ENCODE peak calls at places on chromosomes 12 and 14, in six cellular contexts. One of them, this sample, is unnamed.

GRCh38 chr12:93723568-93723930 is 46.4 kb downstream of the CRADD start:
- DNase-seq in stimulated activated effector memory CD8-positive, alpha-beta T cell treated with anti-CD3 and anti-CD28 coated beads, Interleukin-12 subunit alpha, Interleukin-12 subunit beta, amount 100 ng/mL, for 72 hours: no peak
- DNase-seq in HFF-Myc: no peak
- DNase-seq in NCI-H69: no peak
- DNase-seq in NCI-H2029: no peak
- DNase-seq in HAP-1: no peak
- DNase-seq in this sample: no peak

GRCh38 chr12:118259079-118259478 is 113.6 kb downstream of the TAOK3 start:
- DNase-seq in stimulated activated effector memory CD8-positive, alpha-beta T cell treated with anti-CD3 and anti-CD28 coated beads, Interleukin-12 subunit alpha, Interleukin-12 subunit beta, amount 100 ng/mL, for 72 hours: no peak
- DNase-seq in HFF-Myc: no peak
- DNase-seq in NCI-H69: no peak
- DNase-seq in NCI-H2029: no peak
- DNase-seq in HAP-1: no peak
- DNase-seq in this sample: no peak

GRCh38 chr12:47850153-47851084 is 30.7 kb upstream of the HDAC7 start:
- DNase-seq in stimulated activated effector memory CD8-positive, alpha-beta T cell treated with anti-CD3 and anti-CD28 coated beads, Interleukin-12 subunit alpha, Interleukin-12 subunit beta, amount 100 ng/mL, for 72 hours: no peak
- DNase-seq in HFF-Myc: no peak
- DNase-seq in NCI-H69: peak
- DNase-seq in NCI-H2029: no peak
- DNase-seq in HAP-1: no peak
- DNase-seq in this sample: no peak

GRCh38 chr12:104372048-104372720 is 68.6 kb downstream of the EID3 start:
- DNase-seq in stimulated activated effector memory CD8-positive, alpha-beta T cell treated with anti-CD3 and anti-CD28 coated beads, Interleukin-12 subunit alpha, Interleukin-12 subunit beta, amount 100 ng/mL, for 72 hours: no peak
- DNase-seq in HFF-Myc: no peak
- DNase-seq in NCI-H69: no peak
- DNase-seq in NCI-H2029: no peak
- DNase-seq in HAP-1: no peak
- DNase-seq in this sample: no peak

GRCh38 chr14:63283501-63284248 is 35.1 kb downstream of the GPHB5 start:
- DNase-seq in stimulated activated effector memory CD8-positive, alpha-beta T cell treated with anti-CD3 and anti-CD28 coated beads, Interleukin-12 subunit alpha, Interleukin-12 subunit beta, amount 100 ng/mL, for 72 hours: no peak
- DNase-seq in HFF-Myc: no peak
- DNase-seq in NCI-H69: peak
- DNase-seq in NCI-H2029: no peak
- DNase-seq in HAP-1: no peak
- DNase-seq in this sample: no peak

GRCh38 chr12:121815221-121815620 is 11.4 kb downstream of the SETD1B start:
- DNase-seq in stimulated activated effector memory CD8-positive, alpha-beta T cell treated with anti-CD3 and anti-CD28 coated beads, Interleukin-12 subunit alpha, Interleukin-12 subunit beta, amount 100 ng/mL, for 72 hours: no peak
- DNase-seq in HFF-Myc: no peak
- DNase-seq in NCI-H69: no peak
- DNase-seq in NCI-H2029: no peak
- DNase-seq in HAP-1: no peak
- DNase-seq in this sample: no peak

GRCh38 chr12:57614178-57614947 is 3.1 kb downstream of the ARHGEF25 start:
- DNase-seq in stimulated activated effector memory CD8-positive, alpha-beta T cell treated with anti-CD3 and anti-CD28 coated beads, Interleukin-12 subunit alpha, Interleukin-12 subunit beta, amount 100 ng/mL, for 72 hours: no peak
- DNase-seq in HFF-Myc: no peak
- DNase-seq in NCI-H69: peak
- DNase-seq in NCI-H2029: no peak
- DNase-seq in HAP-1: no peak
- DNase-seq in this sample: no peak

GRCh38 chr12:104966677-104967076 is 8.6 kb upstream of the SLC41A2 start:
- DNase-seq in stimulated activated effector memory CD8-positive, alpha-beta T cell treated with anti-CD3 and anti-CD28 coated beads, Interleukin-12 subunit alpha, Interleukin-12 subunit beta, amount 100 ng/mL, for 72 hours: no peak
- DNase-seq in HFF-Myc: no peak
- DNase-seq in NCI-H69: no peak
- DNase-seq in NCI-H2029: no peak
- DNase-seq in HAP-1: no peak
- DNase-seq in this sample: no peak

GRCh38 chr12:104439137-104439536 is 17.6 kb upstream of the CHST11 start:
- DNase-seq in stimulated activated effector memory CD8-positive, alpha-beta T cell treated with anti-CD3 and anti-CD28 coated beads, Interleukin-12 subunit alpha, Interleukin-12 subunit beta, amount 100 ng/mL, for 72 hours: no peak
- DNase-seq in HFF-Myc: no peak
- DNase-seq in NCI-H69: peak
- DNase-seq in NCI-H2029: no peak
- DNase-seq in HAP-1: no peak
- DNase-seq in this sample: no peak

GRCh38 chr14:94748667-94749347 is 21.1 kb downstream of the GSC start:
- DNase-seq in stimulated activated effector memory CD8-positive, alpha-beta T cell treated with anti-CD3 and anti-CD28 coated beads, Interleukin-12 subunit alpha, Interleukin-12 subunit beta, amount 100 ng/mL, for 72 hours: no peak
- DNase-seq in HFF-Myc: no peak
- DNase-seq in NCI-H69: peak
- DNase-seq in NCI-H2029: no peak
- DNase-seq in HAP-1: peak
- DNase-seq in this sample: no peak

GRCh38 chr12:115611477-115611876 is 666.0 kb downstream of the MED13L start:
- DNase-seq in stimulated activated effector memory CD8-positive, alpha-beta T cell treated with anti-CD3 and anti-CD28 coated beads, Interleukin-12 subunit alpha, Interleukin-12 subunit beta, amount 100 ng/mL, for 72 hours: no peak
- DNase-seq in HFF-Myc: no peak
- DNase-seq in NCI-H69: peak
- DNase-seq in NCI-H2029: peak
- DNase-seq in HAP-1: no peak
- DNase-seq in this sample: no peak

GRCh38 chr12:116504438-116504837 is 54.7 kb upstream of the MAP1LC3B2 start:
- DNase-seq in stimulated activated effector memory CD8-positive, alpha-beta T cell treated with anti-CD3 and anti-CD28 coated beads, Interleukin-12 subunit alpha, Interleukin-12 subunit beta, amount 100 ng/mL, for 72 hours: no peak
- DNase-seq in HFF-Myc: no peak
- DNase-seq in NCI-H69: no peak
- DNase-seq in NCI-H2029: no peak
- DNase-seq in HAP-1: no peak
- DNase-seq in this sample: no peak

GRCh38 chr12:95710386-95710785 is 80.2 kb downstream of the NTN4 start:
- DNase-seq in stimulated activated effector memory CD8-positive, alpha-beta T cell treated with anti-CD3 and anti-CD28 coated beads, Interleukin-12 subunit alpha, Interleukin-12 subunit beta, amount 100 ng/mL, for 72 hours: no peak
- DNase-seq in HFF-Myc: no peak
- DNase-seq in NCI-H69: no peak
- DNase-seq in NCI-H2029: no peak
- DNase-seq in HAP-1: no peak
- DNase-seq in this sample: no peak

GRCh38 chr14:76828339-76829015 is 2.3 kb downstream of the LRRC74A start:
- DNase-seq in stimulated activated effector memory CD8-positive, alpha-beta T cell treated with anti-CD3 and anti-CD28 coated beads, Interleukin-12 subunit alpha, Interleukin-12 subunit beta, amount 100 ng/mL, for 72 hours: no peak
- DNase-seq in HFF-Myc: no peak
- DNase-seq in NCI-H69: no peak
- DNase-seq in NCI-H2029: no peak
- DNase-seq in HAP-1: no peak
- DNase-seq in this sample: no peak

GRCh38 chr12:27899151-27899661 is 73.3 kb downstream of the PTHLH start:
- DNase-seq in stimulated activated effector memory CD8-positive, alpha-beta T cell treated with anti-CD3 and anti-CD28 coated beads, Interleukin-12 subunit alpha, Interleukin-12 subunit beta, amount 100 ng/mL, for 72 hours: no peak
- DNase-seq in HFF-Myc: no peak
- DNase-seq in NCI-H69: no peak
- DNase-seq in NCI-H2029: no peak
- DNase-seq in HAP-1: no peak
- DNase-seq in this sample: no peak

GRCh38 chr14:96676161-96676560 is 121.0 kb upstream of the VRK1 start:
- DNase-seq in stimulated activated effector memory CD8-positive, alpha-beta T cell treated with anti-CD3 and anti-CD28 coated beads, Interleukin-12 subunit alpha, Interleukin-12 subunit beta, amount 100 ng/mL, for 72 hours: no peak
- DNase-seq in HFF-Myc: no peak
- DNase-seq in NCI-H69: no peak
- DNase-seq in NCI-H2029: no peak
- DNase-seq in HAP-1: no peak
- DNase-seq in this sample: no peak

GRCh38 chr12:67541625-67541991 is 106.9 kb upstream of the DYRK2 start:
- DNase-seq in stimulated activated effector memory CD8-positive, alpha-beta T cell treated with anti-CD3 and anti-CD28 coated beads, Interleukin-12 subunit alpha, Interleukin-12 subunit beta, amount 100 ng/mL, for 72 hours: no peak
- DNase-seq in HFF-Myc: no peak
- DNase-seq in NCI-H69: peak
- DNase-seq in NCI-H2029: peak
- DNase-seq in HAP-1: no peak
- DNase-seq in this sample: no peak

GRCh38 chr12:120363274-120363855 is 5.6 kb downstream of the MSI1 start:
- DNase-seq in stimulated activated effector memory CD8-positive, alpha-beta T cell treated with anti-CD3 and anti-CD28 coated beads, Interleukin-12 subunit alpha, Interleukin-12 subunit beta, amount 100 ng/mL, for 72 hours: no peak
- DNase-seq in HFF-Myc: peak
- DNase-seq in NCI-H69: peak
- DNase-seq in NCI-H2029: no peak
- DNase-seq in HAP-1: no peak
- DNase-seq in this sample: no peak

GRCh38 chr12:8065991-8066594 is at the start of gene C3AR1:
- DNase-seq in stimulated activated effector memory CD8-positive, alpha-beta T cell treated with anti-CD3 and anti-CD28 coated beads, Interleukin-12 subunit alpha, Interleukin-12 subunit beta, amount 100 ng/mL, for 72 hours: peak
- DNase-seq in HFF-Myc: peak
- DNase-seq in NCI-H69: no peak
- DNase-seq in NCI-H2029: no peak
- DNase-seq in HAP-1: no peak
- DNase-seq in this sample: no peak

GRCh38 chr12:57149309-57149900 is 2.0 kb upstream of the LRP1-AS start:
- DNase-seq in stimulated activated effector memory CD8-positive, alpha-beta T cell treated with anti-CD3 and anti-CD28 coated beads, Interleukin-12 subunit alpha, Interleukin-12 subunit beta, amount 100 ng/mL, for 72 hours: no peak
- DNase-seq in HFF-Myc: no peak
- DNase-seq in NCI-H69: no peak
- DNase-seq in NCI-H2029: no peak
- DNase-seq in HAP-1: no peak
- DNase-seq in this sample: no peak

GRCh38 chr12:93177208-93178153 is 200.2 kb upstream of the NUDT4 start:
- DNase-seq in stimulated activated effector memory CD8-positive, alpha-beta T cell treated with anti-CD3 and anti-CD28 coated beads, Interleukin-12 subunit alpha, Interleukin-12 subunit beta, amount 100 ng/mL, for 72 hours: no peak
- DNase-seq in HFF-Myc: no peak
- DNase-seq in NCI-H69: no peak
- DNase-seq in NCI-H2029: no peak
- DNase-seq in HAP-1: no peak
- DNase-seq in this sample: no peak

GRCh38 chr14:64861916-64862315 is 17.8 kb downstream of the SPTB start:
- DNase-seq in stimulated activated effector memory CD8-positive, alpha-beta T cell treated with anti-CD3 and anti-CD28 coated beads, Interleukin-12 subunit alpha, Interleukin-12 subunit beta, amount 100 ng/mL, for 72 hours: no peak
- DNase-seq in HFF-Myc: no peak
- DNase-seq in NCI-H69: no peak
- DNase-seq in NCI-H2029: no peak
- DNase-seq in HAP-1: no peak
- DNase-seq in this sample: no peak

GRCh38 chr14:57549165-57549564 is 55.5 kb upstream of the CCDC198 start:
- DNase-seq in stimulated activated effector memory CD8-positive, alpha-beta T cell treated with anti-CD3 and anti-CD28 coated beads, Interleukin-12 subunit alpha, Interleukin-12 subunit beta, amount 100 ng/mL, for 72 hours: no peak
- DNase-seq in HFF-Myc: no peak
- DNase-seq in NCI-H69: no peak
- DNase-seq in NCI-H2029: no peak
- DNase-seq in HAP-1: no peak
- DNase-seq in this sample: no peak

GRCh38 chr12:1515428-1515827 is 79.0 kb downstream of the FBXL14 start:
- DNase-seq in stimulated activated effector memory CD8-positive, alpha-beta T cell treated with anti-CD3 and anti-CD28 coated beads, Interleukin-12 subunit alpha, Interleukin-12 subunit beta, amount 100 ng/mL, for 72 hours: no peak
- DNase-seq in HFF-Myc: no peak
- DNase-seq in NCI-H69: no peak
- DNase-seq in NCI-H2029: no peak
- DNase-seq in HAP-1: no peak
- DNase-seq in this sample: no peak

GRCh38 chr14:54651649-54652048 is 84.7 kb downstream of the SAMD4A start:
- DNase-seq in stimulated activated effector memory CD8-positive, alpha-beta T cell treated with anti-CD3 and anti-CD28 coated beads, Interleukin-12 subunit alpha, Interleukin-12 subunit beta, amount 100 ng/mL, for 72 hours: no peak
- DNase-seq in HFF-Myc: no peak
- DNase-seq in NCI-H69: no peak
- DNase-seq in NCI-H2029: no peak
- DNase-seq in HAP-1: no peak
- DNase-seq in this sample: no peak

GRCh38 chr14:35991356-35991755 is 165.2 kb downstream of the BRMS1L start:
- DNase-seq in stimulated activated effector memory CD8-positive, alpha-beta T cell treated with anti-CD3 and anti-CD28 coated beads, Interleukin-12 subunit alpha, Interleukin-12 subunit beta, amount 100 ng/mL, for 72 hours: no peak
- DNase-seq in HFF-Myc: no peak
- DNase-seq in NCI-H69: peak
- DNase-seq in NCI-H2029: peak
- DNase-seq in HAP-1: no peak
- DNase-seq in this sample: no peak

GRCh38 chr12:7667025-7667575 is 1.4 kb upstream of the APOBEC1 start:
- DNase-seq in stimulated activated effector memory CD8-positive, alpha-beta T cell treated with anti-CD3 and anti-CD28 coated beads, Interleukin-12 subunit alpha, Interleukin-12 subunit beta, amount 100 ng/mL, for 72 hours: no peak
- DNase-seq in HFF-Myc: no peak
- DNase-seq in NCI-H69: no peak
- DNase-seq in NCI-H2029: no peak
- DNase-seq in HAP-1: no peak
- DNase-seq in this sample: no peak

GRCh38 chr12:1103632-1104031 is 112.6 kb downstream of the ERC1 start:
- DNase-seq in stimulated activated effector memory CD8-positive, alpha-beta T cell treated with anti-CD3 and anti-CD28 coated beads, Interleukin-12 subunit alpha, Interleukin-12 subunit beta, amount 100 ng/mL, for 72 hours: no peak
- DNase-seq in HFF-Myc: no peak
- DNase-seq in NCI-H69: no peak
- DNase-seq in NCI-H2029: no peak
- DNase-seq in HAP-1: no peak
- DNase-seq in this sample: no peak

GRCh38 chr14:103329421-103330347 is 4.4 kb upstream of the EIF5 start:
- DNase-seq in stimulated activated effector memory CD8-positive, alpha-beta T cell treated with anti-CD3 and anti-CD28 coated beads, Interleukin-12 subunit alpha, Interleukin-12 subunit beta, amount 100 ng/mL, for 72 hours: no peak
- DNase-seq in HFF-Myc: no peak
- DNase-seq in NCI-H69: peak
- DNase-seq in NCI-H2029: peak
- DNase-seq in HAP-1: no peak
- DNase-seq in this sample: no peak

GRCh38 chr12:111503116-111503515 is 96.0 kb downstream of the ATXN2 start:
- DNase-seq in stimulated activated effector memory CD8-positive, alpha-beta T cell treated with anti-CD3 and anti-CD28 coated beads, Interleukin-12 subunit alpha, Interleukin-12 subunit beta, amount 100 ng/mL, for 72 hours: no peak
- DNase-seq in HFF-Myc: no peak
- DNase-seq in NCI-H69: peak
- DNase-seq in NCI-H2029: no peak
- DNase-seq in HAP-1: no peak
- DNase-seq in this sample: no peak

GRCh38 chr14:74302634-74303569 is at the start of gene ABCD4:
- DNase-seq in stimulated activated effector memory CD8-positive, alpha-beta T cell treated with anti-CD3 and anti-CD28 coated beads, Interleukin-12 subunit alpha, Interleukin-12 subunit beta, amount 100 ng/mL, for 72 hours: peak
- DNase-seq in HFF-Myc: peak
- DNase-seq in NCI-H69: peak
- DNase-seq in NCI-H2029: peak
- DNase-seq in HAP-1: peak
- DNase-seq in this sample: peak

GRCh38 chr12:126742326-126742725 is 1524.6 kb upstream of the TMEM132C start:
- DNase-seq in stimulated activated effector memory CD8-positive, alpha-beta T cell treated with anti-CD3 and anti-CD28 coated beads, Interleukin-12 subunit alpha, Interleukin-12 subunit beta, amount 100 ng/mL, for 72 hours: no peak
- DNase-seq in HFF-Myc: no peak
- DNase-seq in NCI-H69: no peak
- DNase-seq in NCI-H2029: no peak
- DNase-seq in HAP-1: no peak
- DNase-seq in this sample: no peak

GRCh38 chr14:104826197-104826857 is 25.4 kb downstream of the ZBTB42 start:
- DNase-seq in stimulated activated effector memory CD8-positive, alpha-beta T cell treated with anti-CD3 and anti-CD28 coated beads, Interleukin-12 subunit alpha, Interleukin-12 subunit beta, amount 100 ng/mL, for 72 hours: peak
- DNase-seq in HFF-Myc: no peak
- DNase-seq in NCI-H69: peak
- DNase-seq in NCI-H2029: peak
- DNase-seq in HAP-1: peak
- DNase-seq in this sample: peak

GRCh38 chr12:122981587-122982493 is 1.4 kb downstream of the ARL6IP4 start:
- DNase-seq in stimulated activated effector memory CD8-positive, alpha-beta T cell treated with anti-CD3 and anti-CD28 coated beads, Interleukin-12 subunit alpha, Interleukin-12 subunit beta, amount 100 ng/mL, for 72 hours: no peak
- DNase-seq in HFF-Myc: no peak
- DNase-seq in NCI-H69: no peak
- DNase-seq in NCI-H2029: no peak
- DNase-seq in HAP-1: no peak
- DNase-seq in this sample: no peak

GRCh38 chr12:122852336-122853275 is 17.3 kb downstream of the HIP1R start:
- DNase-seq in stimulated activated effector memory CD8-positive, alpha-beta T cell treated with anti-CD3 and anti-CD28 coated beads, Interleukin-12 subunit alpha, Interleukin-12 subunit beta, amount 100 ng/mL, for 72 hours: no peak
- DNase-seq in HFF-Myc: no peak
- DNase-seq in NCI-H69: no peak
- DNase-seq in NCI-H2029: no peak
- DNase-seq in HAP-1: no peak
- DNase-seq in this sample: no peak

GRCh38 chr12:70724444-70724843 is 87.2 kb upstream of the PTPRB start:
- DNase-seq in stimulated activated effector memory CD8-positive, alpha-beta T cell treated with anti-CD3 and anti-CD28 coated beads, Interleukin-12 subunit alpha, Interleukin-12 subunit beta, amount 100 ng/mL, for 72 hours: no peak
- DNase-seq in HFF-Myc: no peak
- DNase-seq in NCI-H69: peak
- DNase-seq in NCI-H2029: no peak
- DNase-seq in HAP-1: peak
- DNase-seq in this sample: no peak

GRCh38 chr12:71282020-71282419 is 124.2 kb upstream of the TSPAN8 start:
- DNase-seq in stimulated activated effector memory CD8-positive, alpha-beta T cell treated with anti-CD3 and anti-CD28 coated beads, Interleukin-12 subunit alpha, Interleukin-12 subunit beta, amount 100 ng/mL, for 72 hours: no peak
- DNase-seq in HFF-Myc: no peak
- DNase-seq in NCI-H69: no peak
- DNase-seq in NCI-H2029: no peak
- DNase-seq in HAP-1: no peak
- DNase-seq in this sample: no peak

This sample was measured in NCI-H1048.